ENCODE peak calls at places on chromosomes 4 and X, in nine cellular contexts. D is activated CD8-positive, alpha-beta T cell treated with anti-CD3 and anti-CD28 coated beads for 36 hours; S is NCI-H345; W is stimulated activated CD8-positive, alpha-beta memory T cell treated with anti-CD3 and anti-CD28 coated beads, Interleukin-4, amount 100 ng/mL, for 24 hours; U is mammary epithelial cell; M is GM04504; F is prostate gland; J is DMS153; Y is nephron progenitor cell. Z is an unnamed sample.
A peak's percentile ranks its signal among the peaks of the same experiment; 100 is the strongest.

GRCh38 chr4:61202638-61203495 is 2.7 kb downstream of the ADGRL3 start:
- DNase-seq in Y (peak; percentile 42), U (peak; percentile 42), J (peak; percentile 35), S (peak; percentile 72), W (no peak), F (no peak), D (no peak), M (no peak), Z (no peak)

GRCh38 chrX:103063191-103063845 is 653 bp downstream of the BEX1 start:
- DNase-seq in Y (peak; percentile 71), D (peak; percentile 3), U (peak; percentile 9), F (no peak), W (no peak), M (peak; percentile 5), J (no peak), S (peak; percentile 43), Z (no peak)

GRCh38 chrX:49071877-49072711 is 1.7 kb downstream of the PRAF2 start:
- DNase-seq in Y (no peak), U (no peak), W (no peak), M (no peak), D (no peak), S (no peak), J (no peak), F (peak; percentile 75), Z (no peak)

GRCh38 chrX:39507034-39507433 is 590.7 kb downstream of the BCOR start:
- DNase-seq in M (no peak), S (no peak), J (no peak), D (no peak), U (no peak), F (no peak), Y (no peak), W (no peak), Z (no peak)

GRCh38 chr4:37422638-37423037 is 178.1 kb downstream of the NWD2 start:
- DNase-seq in D (no peak), J (no peak), U (no peak), Y (no peak), W (no peak), F (no peak), S (no peak), M (no peak), Z (no peak)

GRCh38 chr4:85725727-85726170 is 250.8 kb downstream of the ARHGAP24 start:
- DNase-seq in S (no peak), F (no peak), D (no peak), J (peak; percentile 26), W (no peak), Y (no peak), M (no peak), U (no peak), Z (no peak)

GRCh38 chr4:73664470-73664869 is 44.2 kb upstream of the RASSF6 start:
- DNase-seq in S (no peak), D (no peak), W (no peak), Y (no peak), J (no peak), F (no peak), U (no peak), M (no peak), Z (no peak)

GRCh38 chrX:53316121-53316859 is 34.9 kb upstream of the IQSEC2 start:
- DNase-seq in J (no peak), D (no peak), S (no peak), Y (no peak), F (no peak), M (no peak), W (no peak), U (no peak), Z (no peak)

GRCh38 chr4:82561745-82562552 is at the start of gene TMEM150C:
- DNase-seq in Y (peak; percentile 76), D (peak; percentile 6), M (no peak), S (peak; percentile 63), U (no peak), J (peak; percentile 26), W (no peak), F (peak; percentile 9), Z (no peak)

GRCh38 chr4:63296773-63297172 is 1112.5 kb downstream of the TECRL start:
- DNase-seq in S (peak; percentile 3), D (no peak), M (no peak), W (no peak), F (no peak), U (no peak), J (no peak), Y (peak; percentile 2), Z (no peak)

GRCh38 chrX:57977992-57978391 is 67.7 kb upstream of the ZXDA start:
- DNase-seq in F (no peak), D (no peak), S (no peak), Y (no peak), U (no peak), W (no peak), M (no peak), J (no peak), Z (no peak)

GRCh38 chrX:31435592-31435991 is 363.8 kb upstream of the FTHL17 start:
- DNase-seq in W (no peak), U (no peak), S (no peak), Y (peak; percentile 64), F (no peak), D (no peak), M (no peak), J (no peak), Z (no peak)

GRCh38 chr4:152029631-152030030 is 268.8 kb upstream of the GATB start:
- DNase-seq in S (no peak), W (no peak), D (no peak), J (no peak), M (no peak), Y (no peak), F (no peak), U (no peak), Z (no peak)

GRCh38 chr4:121950680-121951569 is 935 bp downstream of the TRPC3 start:
- DNase-seq in U (no peak), J (no peak), S (peak; percentile 24), Y (peak; percentile 41), M (no peak), F (peak; percentile 13), W (no peak), D (peak; percentile 26), Z (peak; percentile 69)

GRCh38 chr4:76251448-76252270 is at the start of gene FAM47E:
- DNase-seq in M (peak; percentile 16), S (peak; percentile 82), Y (peak; percentile 81), J (peak; percentile 80), F (peak; percentile 72), W (peak; percentile 5), U (peak; percentile 56), D (peak; percentile 57), Z (peak; percentile 4)

GRCh38 chr4:152585036-152585439 is 49.1 kb upstream of the FBXW7 start:
- DNase-seq in W (no peak), J (no peak), F (no peak), Y (no peak), S (no peak), M (no peak), U (no peak), D (no peak), Z (no peak)

GRCh38 chr4:56468097-56468422 is 643 bp downstream of the SRP72 start:
- DNase-seq in U (peak; percentile 66), W (no peak), S (peak; percentile 38), F (peak; percentile 45), D (no peak), M (no peak), Y (peak; percentile 19), J (peak; percentile 13), Z (peak; percentile 62)

GRCh38 chr4:132564920-132565319 is 584.2 kb upstream of the PCDH10 start:
- DNase-seq in D (no peak), Y (no peak), M (no peak), U (no peak), J (no peak), F (no peak), S (no peak), W (no peak), Z (no peak)

GRCh38 chrX:137031517-137032377 is 2.0 kb downstream of the GPR101 start:
- DNase-seq in M (no peak), U (peak; percentile 25), F (no peak), Y (peak; percentile 51), S (peak; percentile 33), W (no peak), D (peak; percentile 60), J (peak; percentile 4), Z (peak; percentile 59)

GRCh38 chrX:30971761-30972603 is 82.9 kb upstream of the TAB3 start:
- DNase-seq in F (peak; percentile 4), Y (peak; percentile 15), D (peak; percentile 16), W (no peak), U (peak; percentile 37), S (peak; percentile 18), J (no peak), M (peak; percentile 19), Z (no peak)

GRCh38 chrX:78658851-78659744 is at the start of gene RTL3:
- DNase-seq in F (no peak), J (no peak), Y (no peak), M (peak; percentile 64), U (peak; percentile 44), W (no peak), S (no peak), D (no peak), Z (no peak)

GRCh38 chrX:20620301-20620700 is 353.6 kb upstream of the RPS6KA3 start:
- DNase-seq in M (peak; percentile 47), D (no peak), W (no peak), F (no peak), U (peak; percentile 75), Y (no peak), J (no peak), S (no peak), Z (no peak)

GRCh38 chrX:16993791-16994318 is 47.4 kb downstream of the REPS2 start:
- DNase-seq in W (no peak), M (no peak), U (no peak), S (no peak), Y (no peak), F (no peak), J (no peak), D (no peak), Z (no peak)

GRCh38 chr4:175091649-175092048 is 173.5 kb downstream of the ADAM29 start:
- DNase-seq in W (no peak), M (no peak), D (no peak), F (no peak), J (no peak), Y (no peak), U (no peak), S (no peak), Z (no peak)

GRCh38 chrX:110108381-110108796 is 105.5 kb downstream of the TMEM164 start:
- DNase-seq in F (no peak), U (no peak), D (no peak), J (no peak), Y (no peak), M (no peak), W (no peak), S (no peak), Z (no peak)

GRCh38 chr4:906311-907102 is 25.6 kb downstream of the GAK start:
- DNase-seq in U (no peak), J (no peak), S (no peak), F (no peak), Y (no peak), M (no peak), D (no peak), W (no peak), Z (no peak)

GRCh38 chr4:19213388-19213787 is 1038.3 kb upstream of the SLIT2 start:
- DNase-seq in W (no peak), S (no peak), M (no peak), F (no peak), D (no peak), Y (no peak), U (no peak), J (no peak), Z (no peak)

GRCh38 chr4:3307486-3307885 is 14.7 kb downstream of the RGS12 start:
- DNase-seq in U (no peak), J (no peak), W (no peak), Y (no peak), M (no peak), S (no peak), F (no peak), D (no peak), Z (no peak)

GRCh38 chr4:77074961-77075855 is 581 bp downstream of the CCNI start:
- DNase-seq in D (peak; percentile 90), Y (peak; percentile 75), S (peak; percentile 26), J (no peak), F (peak; percentile 42), U (peak; percentile 76), M (peak; percentile 40), W (peak; percentile 68), Z (peak; percentile 65)

GRCh38 chr4:55884093-55884850 is 30.8 kb downstream of the EXOC1 start:
- DNase-seq in Y (no peak), M (no peak), J (no peak), W (no peak), U (no peak), F (no peak), S (no peak), D (no peak), Z (no peak)

GRCh38 chr4:151934766-151935165 is 174.0 kb upstream of the GATB start:
- DNase-seq in Y (no peak), D (no peak), M (no peak), U (no peak), S (no peak), F (no peak), W (no peak), J (no peak), Z (no peak)

Z was measured in stimulated activated effector memory CD8-positive, alpha-beta T cell treated with anti-CD3 and anti-CD28 coated beads, Interleukin-12 subunit alpha, Interleukin-12 subunit beta, amount 100 ng/mL, for 72 hours.